ENCODE peak calls at places on chromosomes 3 and 15, in four cellular contexts. One of them, this sample, is unnamed.

GRCh38 chr3:123920383-123920782 is 36.3 kb upstream of the MYLK start:
- DNase-seq in IMR-90: no peak
- DNase-seq in K562: no peak
- DNase-seq in endothelial cell of umbilical vein: no peak
- DNase-seq in this sample: no peak

GRCh38 chr3:142649996-142650693 is 54.0 kb downstream of the PLS1 start:
- DNase-seq in IMR-90: no peak
- DNase-seq in K562: no peak
- DNase-seq in endothelial cell of umbilical vein: no peak
- DNase-seq in this sample: no peak

GRCh38 chr3:192563417-192563816 is 163.9 kb downstream of the FGF12 start:
- DNase-seq in IMR-90: no peak
- DNase-seq in K562: no peak
- DNase-seq in endothelial cell of umbilical vein: no peak
- DNase-seq in this sample: no peak

GRCh38 chr3:153399636-153400035 is 237.6 kb downstream of the RAP2B start:
- DNase-seq in IMR-90: no peak
- DNase-seq in K562: no peak
- DNase-seq in endothelial cell of umbilical vein: no peak
- DNase-seq in this sample: no peak

GRCh38 chr15:68299436-68299835 is 21.9 kb downstream of the FEM1B start:
- DNase-seq in IMR-90: no peak
- DNase-seq in K562: no peak
- DNase-seq in endothelial cell of umbilical vein: no peak
- DNase-seq in this sample: no peak

GRCh38 chr3:47617061-47618010 is 38.7 kb upstream of the CSPG5 start:
- DNase-seq in IMR-90: peak
- DNase-seq in K562: no peak
- DNase-seq in endothelial cell of umbilical vein: peak
- DNase-seq in this sample: no peak

GRCh38 chr15:60626669-60627068 is 147.7 kb upstream of the ICE2 start:
- DNase-seq in IMR-90: peak
- DNase-seq in K562: no peak
- DNase-seq in endothelial cell of umbilical vein: no peak
- DNase-seq in this sample: no peak

GRCh38 chr3:113791381-113791780 is 44.5 kb downstream of the ATP6V1A start:
- DNase-seq in IMR-90: peak
- DNase-seq in K562: no peak
- DNase-seq in endothelial cell of umbilical vein: no peak
- DNase-seq in this sample: no peak

GRCh38 chr3:14634763-14635400 is 16.7 kb upstream of the CCDC174 start:
- DNase-seq in IMR-90: peak
- DNase-seq in K562: no peak
- DNase-seq in endothelial cell of umbilical vein: peak
- DNase-seq in this sample: no peak

GRCh38 chr15:70196314-70197291 is 98.9 kb upstream of the TLE3 start:
- DNase-seq in IMR-90: peak
- DNase-seq in K562: no peak
- DNase-seq in endothelial cell of umbilical vein: no peak
- DNase-seq in this sample: peak

GRCh38 chr3:156729460-156730179 is 55.2 kb downstream of the TIPARP start:
- DNase-seq in IMR-90: no peak
- DNase-seq in K562: no peak
- DNase-seq in endothelial cell of umbilical vein: no peak
- DNase-seq in this sample: no peak

GRCh38 chr15:89799011-89799924 is 15.4 kb downstream of the ANPEP start:
- DNase-seq in IMR-90: no peak
- DNase-seq in K562: no peak
- DNase-seq in endothelial cell of umbilical vein: no peak
- DNase-seq in this sample: no peak

DNA sequence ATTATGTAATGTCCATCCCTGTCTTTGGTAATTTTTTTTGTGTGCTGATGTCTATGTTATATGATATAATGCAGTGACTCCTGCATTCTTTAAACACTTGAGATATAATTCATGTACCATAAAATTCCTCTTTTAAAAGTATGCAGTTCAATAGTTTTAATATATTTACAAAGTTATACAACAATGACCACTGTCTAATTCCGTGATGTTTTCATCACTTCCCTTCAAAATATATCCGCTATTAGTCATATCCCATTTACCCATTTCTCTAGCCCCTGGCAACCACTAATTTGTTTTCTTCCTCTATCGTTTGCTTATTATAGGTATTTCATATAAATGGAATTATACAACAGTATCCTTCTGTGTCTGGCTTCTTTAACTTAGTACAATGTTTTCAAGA is 64.9 kb upstream of the SUCLG2 start:
- DNase-seq in IMR-90: peak
- DNase-seq in K562: no peak
- DNase-seq in endothelial cell of umbilical vein: peak
- DNase-seq in this sample: no peak
- TF ChIP-seq FOS in IMR-90: no peak
- TF ChIP-seq FOS in K562: no peak
- TF ChIP-seq FOS in endothelial cell of umbilical vein: peak
- TF ChIP-seq FOS in this sample: no peak

GRCh38 chr3:121997372-121997771 is 24.7 kb downstream of the ILDR1 start:
- DNase-seq in IMR-90: no peak
- DNase-seq in K562: no peak
- DNase-seq in endothelial cell of umbilical vein: no peak
- DNase-seq in this sample: no peak

GRCh38 chr3:121998030-121998580 is 23.9 kb downstream of the ILDR1 start:
- DNase-seq in IMR-90: peak
- DNase-seq in K562: no peak
- DNase-seq in endothelial cell of umbilical vein: peak
- DNase-seq in this sample: no peak

GRCh38 chr3:121998588-121999473 is 23.2 kb downstream of the ILDR1 start:
- DNase-seq in IMR-90: no peak
- DNase-seq in K562: no peak
- DNase-seq in endothelial cell of umbilical vein: peak
- DNase-seq in this sample: no peak

GRCh38 chr3:121992601-121993560 is 29.2 kb downstream of the ILDR1 start:
- DNase-seq in IMR-90: no peak
- DNase-seq in K562: no peak
- DNase-seq in endothelial cell of umbilical vein: no peak
- DNase-seq in this sample: peak

GRCh38 chr3:121995190-121996137 is 26.6 kb downstream of the ILDR1 start:
- DNase-seq in IMR-90: peak
- DNase-seq in K562: peak
- DNase-seq in endothelial cell of umbilical vein: peak
- DNase-seq in this sample: peak
- TF ChIP-seq FOS in IMR-90: no peak
- TF ChIP-seq FOS in K562: no peak
- TF ChIP-seq FOS in endothelial cell of umbilical vein: peak
- TF ChIP-seq FOS in this sample: no peak

GRCh38 chr3:169781209-169781855 is 8.1 kb downstream of the MYNN start:
- DNase-seq in IMR-90: no peak
- DNase-seq in K562: no peak
- DNase-seq in endothelial cell of umbilical vein: no peak
- DNase-seq in this sample: no peak

GRCh38 chr3:169777822-169778221 is 4.6 kb downstream of the MYNN start:
- DNase-seq in IMR-90: no peak
- DNase-seq in K562: no peak
- DNase-seq in endothelial cell of umbilical vein: no peak
- DNase-seq in this sample: no peak

GRCh38 chr3:169780738-169781137 is 7.5 kb downstream of the MYNN start:
- DNase-seq in IMR-90: no peak
- DNase-seq in K562: no peak
- DNase-seq in endothelial cell of umbilical vein: no peak
- DNase-seq in this sample: no peak
- TF ChIP-seq FOS in IMR-90: no peak
- TF ChIP-seq FOS in K562: no peak
- TF ChIP-seq FOS in endothelial cell of umbilical vein: no peak
- TF ChIP-seq FOS in this sample: no peak

GRCh38 chr3:127796751-127797150 is 25.6 kb downstream of the MGLL start:
- DNase-seq in IMR-90: no peak
- DNase-seq in K562: no peak
- DNase-seq in endothelial cell of umbilical vein: no peak
- DNase-seq in this sample: no peak
- TF ChIP-seq FOS in IMR-90: no peak
- TF ChIP-seq FOS in K562: no peak
- TF ChIP-seq FOS in endothelial cell of umbilical vein: no peak
- TF ChIP-seq FOS in this sample: no peak

GRCh38 chr3:58249358-58250092 is 11.9 kb downstream of the ABHD6 start:
- DNase-seq in IMR-90: no peak
- DNase-seq in K562: no peak
- DNase-seq in endothelial cell of umbilical vein: peak
- DNase-seq in this sample: no peak

GRCh38 chr3:58244186-58244585 is 6.6 kb downstream of the ABHD6 start:
- DNase-seq in IMR-90: no peak
- DNase-seq in K562: no peak
- DNase-seq in endothelial cell of umbilical vein: no peak
- DNase-seq in this sample: no peak

GRCh38 chr3:58242340-58242739 is 4.7 kb downstream of the ABHD6 start:
- DNase-seq in IMR-90: no peak
- DNase-seq in K562: no peak
- DNase-seq in endothelial cell of umbilical vein: no peak
- DNase-seq in this sample: no peak

GRCh38 chr3:58250093-58250707 is 12.6 kb downstream of the ABHD6 start:
- DNase-seq in IMR-90: no peak
- DNase-seq in K562: no peak
- DNase-seq in endothelial cell of umbilical vein: peak
- DNase-seq in this sample: no peak

DNA sequence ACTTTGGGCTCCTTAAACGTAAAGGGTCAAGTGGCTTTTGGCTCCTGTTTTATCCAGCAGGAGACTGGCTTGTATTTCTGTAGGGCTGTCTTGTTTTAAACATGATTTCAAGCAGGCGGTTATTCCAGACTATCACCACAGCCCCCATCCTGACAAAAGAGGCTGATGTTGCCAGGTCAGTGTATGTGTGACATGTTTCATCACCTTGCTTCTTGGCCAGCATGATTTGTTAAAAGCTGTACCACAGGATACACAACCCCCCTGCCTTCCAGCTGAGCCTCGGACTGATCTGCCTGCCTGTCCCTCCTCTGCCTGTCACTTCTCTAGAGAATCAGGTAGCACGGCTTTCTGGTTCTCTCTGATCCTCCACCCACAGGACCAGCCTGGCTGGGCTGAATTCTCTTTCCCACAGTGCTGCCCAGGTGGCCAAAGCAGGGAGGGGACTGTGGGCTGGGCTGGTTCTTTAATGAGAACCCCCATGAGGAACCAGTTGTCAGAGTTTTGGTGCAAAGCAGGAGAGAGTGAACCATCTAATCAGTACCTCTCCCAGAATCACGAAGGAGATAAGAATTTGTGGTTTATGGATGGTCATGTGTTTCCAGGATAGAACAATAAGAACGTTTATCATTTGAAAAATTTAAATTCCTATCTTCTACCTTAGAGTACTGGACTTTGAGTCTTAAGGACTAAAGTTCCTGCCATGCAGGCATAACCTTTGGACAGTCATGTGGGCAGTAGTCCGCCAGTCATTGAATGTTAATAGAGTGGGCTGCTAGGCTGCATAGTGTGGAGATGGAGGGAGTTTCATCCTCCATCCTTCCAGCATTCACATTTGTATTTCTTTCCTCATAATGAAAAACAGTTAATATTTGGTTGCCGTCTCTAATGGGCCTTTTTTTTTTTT is 8.8 kb downstream of the ABHD6 start:
- DNase-seq in IMR-90: no peak
- DNase-seq in K562: no peak
- DNase-seq in endothelial cell of umbilical vein: no peak
- DNase-seq in this sample: no peak
- TF ChIP-seq FOS in IMR-90: no peak
- TF ChIP-seq FOS in K562: no peak
- TF ChIP-seq FOS in endothelial cell of umbilical vein: no peak
- TF ChIP-seq FOS in this sample: no peak

This sample was measured in GM12878.